ENCODE peak calls at places on chromosome 3, in seven cellular contexts. N, I, V, D, M, F and Q are unnamed samples.

GRCh38 chr3:48024401-48024800 is 8.2 kb upstream of the MAP4 start:
- DNase-seq in N (no peak), I (no peak), V (no peak), D (no peak), M (no peak), F (no peak), Q (no peak)

GRCh38 chr3:64332461-64333350 is 107.4 kb upstream of the PRICKLE2 start:
- DNase-seq in N (no peak), I (peak; percentile 87), V (no peak), D (no peak), M (no peak), F (no peak), Q (no peak)

GRCh38 chr3:167876603-167877325 is 141.2 kb downstream of the SERPINI1 start:
- DNase-seq in N (no peak), I (no peak), V (no peak), D (no peak), M (no peak), F (peak; percentile 59), Q (no peak)

GRCh38 chr3:39315420-39315819 is 14.1 kb upstream of the CCR8 start:
- DNase-seq in N (no peak), I (no peak), V (no peak), D (no peak), M (no peak), F (no peak), Q (no peak)

GRCh38 chr3:117873236-117873635 is 1161.4 kb downstream of the IGSF11 start:
- DNase-seq in N (no peak), I (no peak), V (no peak), D (no peak), M (no peak), F (no peak), Q (no peak)

GRCh38 chr3:173301647-173302046 is 95.9 kb upstream of the NLGN1 start:
- DNase-seq in N (no peak), I (no peak), V (no peak), D (no peak), M (no peak), F (no peak), Q (no peak)

GRCh38 chr3:16236856-16237393 is 27.8 kb downstream of the DPH3 start:
- DNase-seq in N (no peak), I (no peak), V (no peak), D (no peak), M (no peak), F (no peak), Q (no peak)

GRCh38 chr3:11570789-11571495 is 72.8 kb downstream of the VGLL4 start:
- DNase-seq in N (no peak), I (no peak), V (no peak), D (peak; percentile 43), M (no peak), F (no peak), Q (no peak)

GRCh38 chr3:46848271-46849097 is 14.8 kb downstream of the MYL3 start:
- DNase-seq in N (no peak), I (no peak), V (no peak), D (peak; percentile 21), M (no peak), F (no peak), Q (peak; percentile 24)

GRCh38 chr3:185688808-185689207 is 102.7 kb downstream of the SENP2 start:
- DNase-seq in N (peak; percentile 84), I (no peak), V (peak; percentile 35), D (peak; percentile 56), M (no peak), F (no peak), Q (peak; percentile 50)

GRCh38 chr3:72930754-72931153 is 42.9 kb downstream of the GXYLT2 start:
- DNase-seq in N (no peak), I (no peak), V (no peak), D (no peak), M (no peak), F (no peak), Q (no peak)

GRCh38 chr3:57518276-57518914 is 25.7 kb downstream of the DNAH12 start:
- DNase-seq in N (no peak), I (no peak), V (no peak), D (no peak), M (no peak), F (no peak), Q (no peak)

GRCh38 chr3:12724794-12725193 is 34.3 kb downstream of the TMEM40 start:
- DNase-seq in N (no peak), I (no peak), V (no peak), D (no peak), M (no peak), F (no peak), Q (no peak)

GRCh38 chr3:23435318-23435717 is 232.2 kb downstream of the UBE2E2 start:
- DNase-seq in N (no peak), I (no peak), V (no peak), D (peak; percentile 28), M (no peak), F (no peak), Q (no peak)

GRCh38 chr3:34263014-34263714 is 464.7 kb downstream of the PDCD6IP start:
- DNase-seq in N (no peak), I (no peak), V (no peak), D (no peak), M (no peak), F (no peak), Q (no peak)

GRCh38 chr3:45664558-45664957 is 24.6 kb upstream of the SACM1L start:
- DNase-seq in N (no peak), I (no peak), V (peak; percentile 18), D (peak; percentile 56), M (peak; percentile 48), F (no peak), Q (peak; percentile 63)

GRCh38 chr3:94082412-94082937 is 19.6 kb downstream of the NSUN3 start:
- DNase-seq in N (no peak), I (no peak), V (no peak), D (no peak), M (no peak), F (no peak), Q (no peak)

GRCh38 chr3:142574665-142575064 is 3.9 kb downstream of the ATR start:
- DNase-seq in N (no peak), I (no peak), V (no peak), D (no peak), M (no peak), F (no peak), Q (no peak)

GRCh38 chr3:184742676-184743135 is 30.8 kb upstream of the MAGEF1 start:
- DNase-seq in N (no peak), I (no peak), V (no peak), D (no peak), M (no peak), F (no peak), Q (peak; percentile 13)

GRCh38 chr3:9884555-9885165 is 4.6 kb upstream of the CIDEC start:
- DNase-seq in N (peak; percentile 96), I (no peak), V (peak; percentile 29), D (no peak), M (no peak), F (peak; percentile 12), Q (no peak)

GRCh38 chr3:150673966-150674365 is 29.8 kb downstream of the ERICH6 start:
- DNase-seq in N (no peak), I (no peak), V (no peak), D (no peak), M (no peak), F (no peak), Q (no peak)
- TF ChIP-seq POLR2A in N (no peak), I (no peak), V (no peak), D (no peak), M (no peak), F (no peak), Q (no peak)

DNA sequence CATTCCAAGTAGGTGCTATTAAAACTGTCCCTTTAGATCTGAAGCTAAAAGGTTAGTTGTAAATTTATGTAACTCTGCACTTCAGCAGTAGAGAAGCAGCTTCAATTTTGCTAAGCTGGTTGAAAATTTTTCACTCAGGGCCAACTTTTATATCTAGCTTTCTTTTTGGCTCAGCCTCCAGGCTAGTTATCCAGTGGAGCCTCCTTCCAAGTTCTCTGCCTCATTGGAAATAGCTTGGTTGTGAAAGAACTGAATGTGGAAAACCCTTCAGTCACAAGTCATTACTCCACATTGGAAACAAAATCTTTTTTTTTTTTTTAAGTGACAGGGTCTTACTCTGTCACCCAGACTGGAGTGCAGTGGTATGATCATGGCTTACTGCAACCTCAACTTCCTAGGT is 8.1 kb upstream of the ZNF660 start:
- DNase-seq in N (no peak), I (no peak), V (no peak), D (no peak), M (no peak), F (no peak), Q (no peak)
- H3K9me3 ChIP-seq in N (peaks cover 3% of the 10 kb centered on the region), I (peaks cover 2% of the 10 kb centered on the region), V (no peaks in the 10 kb centered on the region), D (peaks cover under 1% of the 10 kb centered on the region), M (peaks cover 4% of the 10 kb centered on the region), F (no peaks in the 10 kb centered on the region), Q (peaks cover 78% of the 10 kb centered on the region)

GRCh38 chr3:109685084-109686079 is 348.0 kb upstream of the DPPA4 start:
- DNase-seq in N (peak; percentile 60), I (peak; percentile 93), V (no peak), D (peak; percentile 65), M (no peak), F (peak; percentile 64), Q (peak; percentile 81)
- TF ChIP-seq EP300 in N (no peak), I (no peak), V (no peak), D (no peak), M (no peak), F (no peak), Q (no peak)

GRCh38 chr3:60277376-60277800 is 973.9 kb downstream of the FHIT start:
- DNase-seq in N (no peak), I (no peak), V (no peak), D (no peak), M (no peak), F (no peak), Q (no peak)
- TF ChIP-seq POLR2A in N (no peak), I (no peak), V (no peak), D (no peak), M (no peak), F (no peak), Q (no peak)

DNA sequence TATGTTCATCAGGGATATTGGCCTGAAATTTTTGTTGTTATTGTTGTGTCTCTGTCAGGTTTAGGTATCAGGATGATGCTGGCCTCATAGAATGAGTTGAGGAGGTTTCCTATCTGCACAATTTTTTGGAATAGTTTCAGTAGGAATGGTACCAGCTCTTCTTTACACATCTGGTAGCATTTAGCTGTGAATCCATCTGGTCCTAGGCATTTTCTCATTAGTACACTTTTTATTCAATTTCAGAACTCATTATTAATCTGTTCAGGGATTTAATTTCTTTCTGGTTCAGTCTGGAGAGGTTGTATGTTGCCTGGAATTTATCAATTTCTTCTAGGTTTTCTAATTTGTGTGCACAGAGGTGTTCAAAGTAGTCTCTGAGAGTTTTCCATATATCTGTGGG is 57.0 kb downstream of the STRIT1 start:
- DNase-seq in N (no peak), I (no peak), V (no peak), D (no peak), M (no peak), F (no peak), Q (no peak)
- H3K9me3 ChIP-seq in N (no peaks in the 10 kb centered on the region), I (no peaks in the 10 kb centered on the region), V (no peaks in the 10 kb centered on the region), D (no peaks in the 10 kb centered on the region), M (no peaks in the 10 kb centered on the region), F (no peaks in the 10 kb centered on the region), Q (no peaks in the 10 kb centered on the region)